ENCODE peak calls at places on chromosomes 3 and 15, in five cellular contexts. One of them, this sample, is unnamed.

GRCh38 chr15:49830411-49830810 is 209.6 kb downstream of the DTWD1 start:
- DNase-seq in keratinocyte: no peak
- DNase-seq in mammary epithelial cell: no peak
- DNase-seq in GM23248: peak
- DNase-seq in endothelial cell of umbilical vein: no peak
- DNase-seq in this sample: no peak

GRCh38 chr15:42704492-42704926 is 32.4 kb downstream of the CDAN1 start:
- DNase-seq in keratinocyte: peak
- DNase-seq in mammary epithelial cell: peak
- DNase-seq in GM23248: peak
- DNase-seq in endothelial cell of umbilical vein: peak
- DNase-seq in this sample: peak

GRCh38 chr3:16808393-16809107 is 76.2 kb upstream of the PLCL2 start:
- DNase-seq in keratinocyte: no peak
- DNase-seq in mammary epithelial cell: no peak
- DNase-seq in GM23248: peak
- DNase-seq in endothelial cell of umbilical vein: no peak
- DNase-seq in this sample: no peak

GRCh38 chr15:29972051-29972450 is 110.7 kb upstream of the GOLGA8J start:
- DNase-seq in keratinocyte: no peak
- DNase-seq in mammary epithelial cell: no peak
- DNase-seq in GM23248: no peak
- DNase-seq in endothelial cell of umbilical vein: no peak
- DNase-seq in this sample: no peak

GRCh38 chr3:34934660-34935059 is 704.7 kb upstream of the ARPP21 start:
- DNase-seq in keratinocyte: no peak
- DNase-seq in mammary epithelial cell: no peak
- DNase-seq in GM23248: no peak
- DNase-seq in endothelial cell of umbilical vein: no peak
- DNase-seq in this sample: no peak

GRCh38 chr3:27714692-27715453 is 7.2 kb downstream of the EOMES start:
- DNase-seq in keratinocyte: no peak
- DNase-seq in mammary epithelial cell: no peak
- DNase-seq in GM23248: peak
- DNase-seq in endothelial cell of umbilical vein: no peak
- DNase-seq in this sample: no peak

GRCh38 chr3:127676456-127676855 is 3.7 kb downstream of the ABTB1 start:
- DNase-seq in keratinocyte: no peak
- DNase-seq in mammary epithelial cell: no peak
- DNase-seq in GM23248: no peak
- DNase-seq in endothelial cell of umbilical vein: no peak
- DNase-seq in this sample: no peak

GRCh38 chr3:142953443-142953842 is 10.0 kb downstream of the PAQR9 start:
- DNase-seq in keratinocyte: no peak
- DNase-seq in mammary epithelial cell: no peak
- DNase-seq in GM23248: no peak
- DNase-seq in endothelial cell of umbilical vein: no peak
- DNase-seq in this sample: no peak

GRCh38 chr3:167892204-167892603 is 156.7 kb downstream of the SERPINI1 start:
- DNase-seq in keratinocyte: no peak
- DNase-seq in mammary epithelial cell: no peak
- DNase-seq in GM23248: no peak
- DNase-seq in endothelial cell of umbilical vein: no peak
- DNase-seq in this sample: no peak

GRCh38 chr3:123813876-123814275 is 70.3 kb downstream of the MYLK start:
- DNase-seq in keratinocyte: no peak
- DNase-seq in mammary epithelial cell: peak
- DNase-seq in GM23248: peak
- DNase-seq in endothelial cell of umbilical vein: peak
- DNase-seq in this sample: no peak
- H2AFZ ChIP-seq in keratinocyte: no peak
- H2AFZ ChIP-seq in mammary epithelial cell: no peak
- H2AFZ ChIP-seq in GM23248: no peak
- H2AFZ ChIP-seq in endothelial cell of umbilical vein: no peak
- H2AFZ ChIP-seq in this sample: no peak

DNA sequence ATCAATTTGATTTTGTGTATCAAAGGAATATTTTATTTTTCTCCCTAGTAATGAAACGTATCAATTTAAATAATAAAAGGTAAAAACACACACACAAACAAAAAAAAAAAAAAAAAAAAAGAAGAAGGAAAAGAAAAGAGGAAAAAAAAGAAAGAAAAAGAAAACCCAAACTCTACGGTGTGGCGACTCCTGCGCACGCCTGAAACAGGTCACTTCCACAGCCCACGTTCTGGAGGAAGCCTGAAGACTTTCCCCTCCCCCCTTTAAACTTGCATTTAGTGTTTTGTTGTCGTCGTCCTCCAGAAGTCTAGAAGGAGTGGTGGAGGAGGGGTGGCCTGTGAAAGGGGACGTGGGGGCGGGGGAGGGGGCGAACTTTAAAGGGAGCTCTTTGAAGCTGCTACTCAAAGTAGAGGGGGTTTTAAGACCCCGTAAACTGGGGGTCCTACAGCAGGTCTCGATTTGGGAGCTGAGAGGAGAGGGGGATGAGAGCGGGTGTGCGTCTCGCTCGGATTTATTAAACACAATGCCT is 2.3 kb upstream of the TLE3 start:
- DNase-seq in keratinocyte: no peak
- DNase-seq in mammary epithelial cell: no peak
- DNase-seq in GM23248: peak
- DNase-seq in endothelial cell of umbilical vein: no peak
- DNase-seq in this sample: peak
- H2AFZ ChIP-seq in keratinocyte: peak
- H2AFZ ChIP-seq in mammary epithelial cell: peak
- H2AFZ ChIP-seq in GM23248: peak
- H2AFZ ChIP-seq in endothelial cell of umbilical vein: peak
- H2AFZ ChIP-seq in this sample: peak

GRCh38 chr3:194554488-194555098 is 67.8 kb upstream of the ATP13A3 start:
- DNase-seq in keratinocyte: no peak
- DNase-seq in mammary epithelial cell: no peak
- DNase-seq in GM23248: no peak
- DNase-seq in endothelial cell of umbilical vein: no peak
- DNase-seq in this sample: peak

GRCh38 chr3:194556086-194557056 is 69.6 kb upstream of the ATP13A3 start:
- DNase-seq in keratinocyte: no peak
- DNase-seq in mammary epithelial cell: peak
- DNase-seq in GM23248: peak
- DNase-seq in endothelial cell of umbilical vein: peak
- DNase-seq in this sample: peak

GRCh38 chr3:194559530-194559929 is 72.7 kb upstream of the ATP13A3 start:
- DNase-seq in keratinocyte: no peak
- DNase-seq in mammary epithelial cell: no peak
- DNase-seq in GM23248: no peak
- DNase-seq in endothelial cell of umbilical vein: no peak
- DNase-seq in this sample: no peak

GRCh38 chr3:194552327-194552949 is 65.6 kb upstream of the ATP13A3 start:
- DNase-seq in keratinocyte: no peak
- DNase-seq in mammary epithelial cell: no peak
- DNase-seq in GM23248: no peak
- DNase-seq in endothelial cell of umbilical vein: no peak
- DNase-seq in this sample: no peak

DNA sequence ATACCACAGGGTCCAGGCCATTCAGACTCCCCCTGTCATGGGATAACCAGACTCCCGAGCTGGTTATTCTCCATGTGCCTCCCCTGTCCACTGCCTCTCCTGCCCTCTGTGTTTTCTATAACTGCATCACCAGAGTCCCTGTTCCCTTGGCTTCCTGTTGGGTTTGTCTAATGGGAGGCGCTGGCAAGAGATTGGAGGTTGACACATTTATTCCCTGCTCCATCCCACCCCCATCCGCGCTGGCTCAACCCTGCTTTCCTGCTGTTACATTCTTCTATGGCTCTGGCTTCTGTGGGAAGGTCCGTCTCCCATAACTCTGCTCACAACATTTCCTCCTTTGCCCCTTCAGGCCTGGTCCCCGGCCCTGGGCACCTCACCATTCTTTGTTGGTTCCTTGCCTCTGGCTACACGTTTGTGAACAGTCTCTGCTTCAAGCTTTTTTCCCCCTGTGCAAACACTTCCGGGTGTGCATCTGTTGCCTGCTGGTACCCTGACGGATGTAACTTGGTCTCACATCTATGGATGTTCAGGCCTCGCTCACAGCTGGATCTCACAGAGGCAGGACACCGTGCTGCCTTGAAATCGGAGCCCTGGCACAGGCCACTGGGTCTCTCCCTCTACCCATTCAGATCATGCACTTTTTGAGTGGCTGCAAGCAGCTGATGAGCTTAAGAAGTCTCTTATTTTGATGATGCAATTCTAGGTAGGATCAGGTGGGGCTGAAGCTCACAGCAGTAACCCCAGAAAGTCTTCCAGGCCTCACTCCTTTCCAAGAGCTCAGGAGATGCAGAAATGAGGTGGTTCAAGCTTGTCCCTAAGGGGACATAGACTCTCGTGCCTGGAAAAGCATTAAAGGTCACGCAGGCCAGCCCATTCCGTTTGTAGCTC is 68.6 kb upstream of the ATP13A3 start:
- DNase-seq in keratinocyte: no peak
- DNase-seq in mammary epithelial cell: no peak
- DNase-seq in GM23248: no peak
- DNase-seq in endothelial cell of umbilical vein: no peak
- DNase-seq in this sample: peak
- H2AFZ ChIP-seq in keratinocyte: no peak
- H2AFZ ChIP-seq in mammary epithelial cell: no peak
- H2AFZ ChIP-seq in GM23248: no peak
- H2AFZ ChIP-seq in endothelial cell of umbilical vein: no peak
- H2AFZ ChIP-seq in this sample: no peak

DNA sequence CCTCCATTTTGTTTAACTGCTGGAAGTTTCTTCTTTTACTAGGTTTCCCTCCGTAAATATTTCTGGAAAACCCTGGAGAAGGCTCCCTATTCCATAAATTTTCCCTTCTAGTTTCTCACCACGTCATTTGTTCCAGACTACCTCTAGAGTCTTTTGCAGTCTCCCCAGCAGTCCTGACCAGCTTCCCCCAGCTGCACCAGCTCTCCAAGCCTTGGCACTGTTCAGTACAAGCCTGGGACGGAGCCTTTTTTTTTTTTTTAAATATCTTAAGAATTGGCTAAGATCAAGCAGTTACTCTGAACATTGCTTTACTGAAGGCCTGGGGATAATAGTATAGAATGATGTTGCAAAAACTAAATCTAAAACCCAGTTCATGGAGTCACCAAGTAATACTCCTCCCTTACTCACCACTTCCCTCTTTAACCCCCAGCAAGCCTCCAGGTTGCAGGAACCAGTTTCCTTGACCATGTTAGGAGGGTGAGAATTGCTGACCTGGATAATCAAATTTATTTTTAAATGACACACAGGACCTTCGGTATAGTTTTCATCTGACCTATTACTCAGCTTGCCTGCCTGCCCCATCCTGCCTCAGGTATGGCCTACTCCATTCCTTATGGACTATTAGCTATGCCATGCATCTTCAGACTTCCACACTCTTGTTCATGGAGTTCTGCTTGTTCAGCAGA is 723 bp downstream of the RTP4 start:
- DNase-seq in keratinocyte: no peak
- DNase-seq in mammary epithelial cell: peak
- DNase-seq in GM23248: peak
- DNase-seq in endothelial cell of umbilical vein: no peak
- DNase-seq in this sample: peak
- H2AFZ ChIP-seq in keratinocyte: peak
- H2AFZ ChIP-seq in mammary epithelial cell: peak
- H2AFZ ChIP-seq in GM23248: peak
- H2AFZ ChIP-seq in endothelial cell of umbilical vein: peak
- H2AFZ ChIP-seq in this sample: peak

GRCh38 chr3:72860053-72860452 is 11.8 kb upstream of the SHQ1 start:
- DNase-seq in keratinocyte: no peak
- DNase-seq in mammary epithelial cell: no peak
- DNase-seq in GM23248: no peak
- DNase-seq in endothelial cell of umbilical vein: no peak
- DNase-seq in this sample: no peak

GRCh38 chr3:72860846-72861245 is 12.6 kb upstream of the SHQ1 start:
- DNase-seq in keratinocyte: no peak
- DNase-seq in mammary epithelial cell: no peak
- DNase-seq in GM23248: no peak
- DNase-seq in endothelial cell of umbilical vein: no peak
- DNase-seq in this sample: no peak

GRCh38 chr3:72862314-72863090 is 14.3 kb upstream of the SHQ1 start:
- DNase-seq in keratinocyte: no peak
- DNase-seq in mammary epithelial cell: no peak
- DNase-seq in GM23248: no peak
- DNase-seq in endothelial cell of umbilical vein: no peak
- DNase-seq in this sample: no peak
- H2AFZ ChIP-seq in keratinocyte: no peak
- H2AFZ ChIP-seq in mammary epithelial cell: no peak
- H2AFZ ChIP-seq in GM23248: no peak
- H2AFZ ChIP-seq in endothelial cell of umbilical vein: no peak
- H2AFZ ChIP-seq in this sample: no peak